ENCODE peak calls at places on chromosomes 2 and 18, in ten cellular contexts. D is tibial artery; A is stimulated activated naive B cell treated with anti-CD40 and anti-IgM and Interleukin-4, amounts not matched to agents 10 μg/mL and 1 μg/mL and 100 μg/mL, for 72 hours; G is transverse colon; W is activated CD4-positive, alpha-beta T cell treated with anti-CD3 and anti-CD28 coated beads for 24 hours; E is T-helper 2 cell; Q is effector memory CD4-positive, alpha-beta T cell; T is M059J; O is globus pallidus; C is NCI-H526 treated with DMSO at 0.1 percent for 48 hours. U is an unnamed sample.

GRCh38 chr2:15943378-15943851 is 3.1 kb downstream of the MYCN start:
- DNase-seq in A (no peak), T (no peak), D (no peak), Q (no peak), G (peak; percentile 18), C (peak; percentile 100), W (no peak), E (no peak), O (peak; percentile 86), U (peak; percentile 96)

GRCh38 chr18:74251297-74252031 is 40.3 kb downstream of the CYB5A start:
- DNase-seq in A (no peak), W (no peak), D (peak; percentile 36), E (no peak), Q (no peak), C (no peak), G (no peak), T (peak; percentile 68), O (no peak), U (no peak)

GRCh38 chr2:6914829-6915228 is 2.4 kb upstream of the RNF144A start:
- DNase-seq in D (no peak), Q (no peak), G (no peak), O (no peak), T (peak; percentile 81), E (no peak), A (no peak), W (no peak), C (no peak), U (no peak)

GRCh38 chr2:64311948-64312621 is 141.9 kb upstream of the LGALSL start:
- DNase-seq in G (peak; percentile 78), E (no peak), Q (no peak), T (peak; percentile 73), A (no peak), D (peak; percentile 82), O (peak; percentile 90), C (peak; percentile 65), W (no peak), U (peak; percentile 80)

GRCh38 chr2:212488611-212489010 is 50.0 kb downstream of the ERBB4 start:
- DNase-seq in Q (no peak), W (no peak), D (no peak), T (no peak), E (no peak), O (peak; percentile 41), G (no peak), C (no peak), A (no peak), U (no peak)

GRCh38 chr2:222978850-222979249 is 73.1 kb upstream of the KCNE4 start:
- DNase-seq in T (no peak), E (no peak), C (no peak), D (no peak), A (no peak), O (no peak), Q (no peak), G (no peak), W (no peak), U (no peak)

GRCh38 chr2:49262815-49263560 is 108.7 kb upstream of the FSHR start:
- DNase-seq in Q (no peak), O (no peak), T (no peak), E (no peak), C (no peak), G (no peak), D (no peak), W (no peak), A (no peak), U (no peak)

GRCh38 chr2:173187911-173188788 is 112.5 kb downstream of the MAP3K20 start:
- DNase-seq in T (peak; percentile 61), Q (no peak), D (no peak), E (no peak), G (no peak), A (no peak), C (no peak), O (peak; percentile 32), W (no peak), U (no peak)

GRCh38 chr18:59470627-59471121 is 111.6 kb upstream of the LMAN1 start:
- DNase-seq in W (no peak), D (no peak), C (no peak), T (no peak), Q (no peak), G (no peak), A (no peak), O (no peak), E (no peak), U (no peak)

GRCh38 chr2:177568893-177569292 is 176.3 kb downstream of the AGPS start:
- DNase-seq in T (no peak), W (no peak), O (no peak), G (no peak), D (no peak), A (no peak), Q (no peak), C (no peak), E (no peak), U (no peak)

GRCh38 chr2:26691881-26692813 is at the start of gene KCNK3:
- DNase-seq in D (peak; percentile 66), T (peak; percentile 29), Q (no peak), A (no peak), W (peak; percentile 26), C (peak; percentile 66), E (no peak), G (peak; percentile 43), O (peak; percentile 22), U (peak; percentile 78)

GRCh38 chr2:29033656-29034055 is 40.7 kb downstream of the PCARE start:
- DNase-seq in T (no peak), G (no peak), E (no peak), W (no peak), C (no peak), D (peak; percentile 32), Q (no peak), O (no peak), A (no peak), U (no peak)

GRCh38 chr2:236882931-236883330 is 202.8 kb upstream of the COPS8 start:
- DNase-seq in E (no peak), G (no peak), T (peak; percentile 65), O (no peak), A (no peak), D (no peak), W (no peak), C (no peak), Q (no peak), U (no peak)

GRCh38 chr2:144431384-144431783 is 88.5 kb downstream of the ZEB2 start:
- DNase-seq in W (no peak), Q (no peak), D (no peak), A (no peak), T (no peak), O (no peak), C (peak; percentile 95), E (no peak), G (no peak), U (no peak)

U was measured in NCI-H1694 treated with DMSO at 0.1 percent for 48 hours.